ENCODE peak calls at places on chromosomes 11 and 22, in four cellular contexts. P, F, Y and A are unnamed samples.

GRCh38 chr11:122804161-122804560 is 34.1 kb upstream of the CRTAM start:
- DNase-seq in P (no peak), F (no peak), Y (no peak), A (no peak)

GRCh38 chr22:44882226-44882905 is 127.4 kb downstream of the PHF21B start:
- DNase-seq in F (no peak), Y (no peak), P (no peak), A (no peak)

GRCh38 chr11:1387521-1387920 is 2.2 kb upstream of the BRSK2 start:
- DNase-seq in Y (no peak), F (no peak), P (no peak), A (no peak)

GRCh38 chr11:95284057-95285052 is 53.4 kb upstream of the SESN3 start:
- DNase-seq in P (no peak), F (no peak), Y (no peak), A (no peak)

GRCh38 chr11:68331338-68331947 is 19.1 kb downstream of the LRP5 start:
- DNase-seq in P (no peak), F (no peak), Y (no peak), A (peak)

GRCh38 chr11:16912607-16913006 is 101.6 kb downstream of the PLEKHA7 start:
- DNase-seq in F (no peak), Y (no peak), P (no peak), A (no peak)

GRCh38 chr22:23274146-23274526 is 93.8 kb downstream of the BCR start:
- DNase-seq in P (no peak), F (peak), Y (no peak), A (no peak)

GRCh38 chr11:83746921-83747585 is 460.9 kb upstream of the CCDC90B start:
- DNase-seq in P (no peak), Y (no peak), F (no peak), A (no peak)

GRCh38 chr11:113647108-113647507 is 59.0 kb downstream of the TMPRSS5 start:
- DNase-seq in P (no peak), Y (no peak), F (peak), A (no peak)

GRCh38 chr11:127496165-127496564 is 495.6 kb upstream of the KIRREL3 start:
- DNase-seq in F (no peak), P (no peak), Y (no peak), A (no peak)

GRCh38 chr11:37026326-37026725 is 428.3 kb upstream of the RAG2 start:
- DNase-seq in F (no peak), Y (no peak), P (no peak), A (no peak)

GRCh38 chr22:36287881-36288515 is 35.1 kb downstream of the APOL1 start:
- DNase-seq in F (no peak), Y (no peak), P (no peak), A (no peak)

GRCh38 chr11:47675851-47676250 is 33.5 kb upstream of the MTCH2 start:
- DNase-seq in F (no peak), Y (no peak), P (no peak), A (no peak)

GRCh38 chr11:10900686-10901415 is 43.0 kb upstream of the ZBED5 start:
- DNase-seq in F (no peak), Y (no peak), P (peak), A (no peak)

GRCh38 chr11:20363500-20364411 is at the start of gene HTATIP2:
- DNase-seq in P (peak), F (peak), Y (no peak), A (peak)

GRCh38 chr11:23205156-23205871 is 345.0 kb upstream of the CCDC179 start:
- DNase-seq in F (no peak), Y (no peak), P (peak), A (peak)

GRCh38 chr11:133830931-133831907 is 14.1 kb downstream of the SPATA19 start:
- DNase-seq in P (no peak), Y (no peak), F (no peak), A (no peak)
- TF ChIP-seq FOS in P (no peak), Y (no peak), F (no peak), A (no peak)

DNA sequence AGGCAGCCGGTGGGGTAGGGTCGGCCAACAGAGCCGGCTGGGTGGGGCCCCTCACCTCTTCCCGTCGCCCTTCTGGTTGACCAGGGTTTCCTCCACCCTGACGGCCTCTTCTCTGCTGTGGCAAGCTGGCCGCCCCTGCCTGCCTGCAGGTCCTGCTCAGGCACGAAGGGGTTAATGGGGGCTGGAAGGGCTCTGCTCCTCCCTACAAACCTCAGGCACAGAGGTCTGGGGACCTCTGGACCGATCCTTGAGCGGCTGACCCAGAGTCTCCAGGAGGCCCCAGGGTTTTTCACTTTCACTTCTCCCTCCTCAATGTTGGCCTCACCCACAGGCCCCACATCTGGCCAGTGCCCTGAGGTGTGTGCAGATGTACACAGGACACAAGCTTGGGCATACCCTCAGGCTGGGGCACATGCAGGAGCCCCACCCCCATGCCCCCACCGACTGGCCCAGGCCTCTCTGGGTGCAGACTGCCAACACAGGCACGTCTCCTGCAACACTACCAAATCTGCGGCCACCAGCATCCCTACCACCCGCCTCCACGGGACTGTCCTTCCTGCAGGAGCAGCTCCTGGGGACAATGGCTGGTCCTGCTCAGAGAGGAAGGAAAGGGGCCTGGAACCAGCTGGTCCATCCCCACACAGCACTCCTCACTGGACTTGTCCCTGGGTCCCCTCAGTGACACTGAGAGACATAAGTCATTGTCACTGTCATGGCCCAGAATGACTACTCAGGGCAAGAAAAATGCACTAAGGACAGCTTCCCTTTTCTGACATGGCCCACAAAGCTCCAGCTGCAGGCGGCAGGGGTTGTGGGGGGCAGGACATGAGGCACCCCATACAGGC is 3.2 kb upstream of the TBX1 start:
- DNase-seq in P (no peak), F (peak), Y (no peak), A (no peak)
- H3K4me3 ChIP-seq in P (no peak), F (peak), Y (no peak), A (no peak)

GRCh38 chr22:43203471-43203981 is 16.6 kb upstream of the TTLL12 start:
- DNase-seq in P (no peak), F (no peak), Y (no peak), A (no peak)
- TF ChIP-seq CTCF in P (no peak), F (no peak), Y (no peak), A (no peak)

DNA sequence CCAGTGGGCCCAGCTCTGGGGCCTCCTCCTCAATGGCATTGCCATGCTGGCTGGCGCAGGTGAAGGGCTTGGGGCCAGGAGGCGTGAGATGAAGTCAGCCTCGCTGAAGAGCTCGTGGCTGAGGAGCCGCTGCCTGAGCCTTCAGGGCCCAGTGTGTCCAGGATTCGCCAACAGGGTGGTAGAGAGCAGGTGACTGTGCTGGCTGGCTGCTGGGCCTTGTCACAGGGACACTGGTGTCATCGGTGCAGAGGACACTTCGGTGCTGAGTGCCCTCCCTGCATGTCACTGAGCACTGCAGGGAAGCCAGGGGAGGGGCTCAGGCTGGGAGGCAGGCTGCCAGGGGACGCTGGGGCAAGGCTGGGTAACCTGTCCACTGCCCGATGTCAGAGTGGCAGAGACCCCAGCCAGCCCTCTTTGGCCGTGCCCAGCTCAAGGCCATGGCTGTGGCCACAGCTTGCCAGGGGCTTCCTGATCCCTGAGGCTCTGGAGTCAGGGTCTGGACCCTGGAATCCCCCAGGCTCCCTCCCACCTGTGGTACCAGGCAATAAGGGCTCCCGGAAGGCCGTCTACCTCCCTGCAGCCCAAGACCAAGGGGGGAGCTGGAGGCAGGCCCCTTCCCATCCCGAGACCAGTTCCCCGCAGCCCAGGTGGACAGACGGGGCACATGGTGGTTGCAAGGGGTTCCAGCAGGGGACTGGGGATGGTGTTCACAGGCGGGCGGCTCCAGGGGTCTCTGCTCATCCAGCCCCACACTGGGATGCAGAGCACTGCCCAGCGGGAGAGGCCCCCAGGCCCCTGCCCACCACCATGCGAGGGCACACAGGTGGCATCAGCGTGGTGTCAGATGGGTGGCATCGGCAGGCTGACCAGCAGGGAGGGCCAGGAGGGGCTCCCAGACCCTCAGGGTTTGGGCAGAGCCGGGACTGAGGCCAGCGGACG is 63.9 kb downstream of the ARFGAP3 start:
- DNase-seq in F (no peak), Y (no peak), P (no peak), A (no peak)
- TF ChIP-seq FOS in F (no peak), Y (no peak), P (no peak), A (no peak)

GRCh38 chr11:34404280-34404679 is 34.5 kb upstream of the CAT start:
- DNase-seq in F (no peak), P (no peak), Y (no peak), A (no peak)

GRCh38 chr11:34407121-34407813 is 31.5 kb upstream of the CAT start:
- DNase-seq in F (no peak), Y (no peak), P (no peak), A (no peak)

GRCh38 chr11:34406413-34406812 is 32.3 kb upstream of the CAT start:
- DNase-seq in F (no peak), Y (no peak), P (no peak), A (no peak)

GRCh38 chr11:34403431-34403830 is 35.3 kb upstream of the CAT start:
- DNase-seq in Y (no peak), P (no peak), F (no peak), A (no peak)

DNA sequence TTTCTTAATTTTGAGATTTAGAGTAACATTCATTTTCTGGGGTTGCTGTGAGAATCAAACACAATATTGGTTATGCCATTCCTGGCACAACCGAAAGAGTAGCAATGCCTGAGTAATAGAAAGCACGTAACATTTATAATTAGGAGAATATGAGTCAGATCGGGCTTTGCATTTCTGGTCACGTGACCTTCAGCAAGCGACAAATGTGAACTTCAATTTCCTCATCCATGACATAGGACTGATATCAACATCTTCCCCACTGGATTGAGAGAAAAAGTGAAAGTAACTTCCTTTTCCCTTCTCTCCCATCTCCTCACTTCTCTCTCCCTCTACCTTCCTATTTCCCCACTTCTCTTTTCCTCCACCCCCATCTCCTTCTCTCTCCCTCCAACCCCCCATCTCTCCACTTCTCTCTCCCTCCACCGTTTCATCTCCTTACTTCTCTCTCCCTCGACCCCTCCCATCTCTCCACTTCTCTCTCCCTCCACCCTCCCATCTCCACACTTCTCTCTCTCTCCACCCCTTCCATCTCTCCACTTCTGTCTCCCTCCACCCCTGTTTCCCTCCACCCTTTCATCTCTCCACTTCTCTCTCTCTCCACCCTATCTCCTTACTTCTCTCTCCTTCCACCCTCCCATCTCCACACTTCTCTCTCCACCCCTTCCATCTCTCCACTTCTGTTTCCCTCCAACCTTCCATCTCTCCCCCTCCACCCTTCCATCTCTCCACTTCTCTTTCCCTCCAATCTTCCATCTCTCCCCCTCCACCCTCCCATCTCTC is 33.5 kb upstream of the CAT start:
- DNase-seq in F (no peak), Y (peak), P (no peak), A (no peak)
- H3K4me3 ChIP-seq in F (no peak), Y (peak), P (no peak), A (no peak)

GRCh38 chr11:71136095-71136845 is 116.1 kb downstream of the SHANK2 start:
- DNase-seq in P (no peak), Y (no peak), F (no peak), A (no peak)
- TF ChIP-seq CTCF in P (no peak), Y (no peak), F (no peak), A (no peak)

DNA sequence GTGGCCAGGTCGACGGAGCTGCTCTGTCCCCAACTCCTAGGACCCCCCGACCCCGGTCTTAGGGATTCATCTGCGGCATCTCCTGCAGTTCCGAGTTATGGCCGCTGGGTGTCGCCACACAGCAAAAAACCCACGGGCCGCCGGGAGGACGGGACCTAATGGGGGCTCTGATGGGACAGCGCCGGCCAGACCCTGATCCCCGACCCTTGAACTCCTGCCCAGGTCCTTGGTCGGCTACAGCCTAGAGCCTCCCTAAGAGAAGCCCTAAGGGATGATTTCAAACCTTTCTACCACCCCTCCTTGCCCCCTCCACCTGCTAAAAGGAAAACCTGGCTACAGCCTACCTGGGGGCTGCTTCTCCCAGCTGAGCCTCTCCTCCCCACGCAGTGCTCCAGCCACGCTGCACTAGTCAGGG is 30.8 kb upstream of the LRRC10B start:
- DNase-seq in Y (no peak), P (no peak), F (peak), A (peak)
- TF ChIP-seq FOS in Y (no peak), P (no peak), F (no peak), A (no peak)